ENCODE peak calls at places on chromosome 4, in nine cellular contexts. H, S, D, T, O, G, K, E and B are unnamed samples.

GRCh38 chr4:144712775-144713174 is 66.8 kb downstream of the HHIP start:
- DNase-seq in H (no peak), G (no peak), S (no peak), O (no peak), K (no peak), D (no peak), T (no peak), E (no peak), B (no peak)

GRCh38 chr4:107755841-107756356 is 35.9 kb upstream of the PAPSS1 start:
- DNase-seq in T (no peak), E (no peak), O (no peak), D (no peak), G (no peak), K (no peak), S (no peak), H (no peak), B (no peak)

GRCh38 chr4:1622956-1623355 is 61.2 kb downstream of the FAM53A start:
- DNase-seq in H (no peak), D (no peak), S (no peak), K (no peak), O (no peak), E (no peak), T (no peak), G (no peak), B (no peak)

GRCh38 chr4:25865586-25865985 is 2.8 kb upstream of the SEL1L3 start:
- DNase-seq in G (peak; percentile 15), E (no peak), O (peak; percentile 55), D (no peak), H (peak; percentile 82), T (no peak), K (no peak), S (peak; percentile 69), B (no peak)

GRCh38 chr4:168076989-168077725 is 15.2 kb upstream of the ANXA10 start:
- DNase-seq in G (peak; percentile 56), E (peak; percentile 68), H (peak; percentile 74), S (peak; percentile 55), O (peak; percentile 19), K (peak; percentile 66), D (no peak), T (no peak), B (no peak)

GRCh38 chr4:55947254-55947882 is 1.4 kb upstream of the CEP135 start:
- DNase-seq in H (no peak), K (no peak), E (no peak), T (no peak), D (no peak), O (peak; percentile 61), S (no peak), G (no peak), B (no peak)

GRCh38 chr4:184479516-184479950 is 5.2 kb upstream of the IRF2 start:
- DNase-seq in D (no peak), O (no peak), T (no peak), S (no peak), K (no peak), H (no peak), E (no peak), G (no peak), B (no peak)

GRCh38 chr4:10977534-10977933 is 293.0 kb upstream of the CLNK start:
- DNase-seq in D (no peak), E (no peak), T (no peak), G (no peak), H (no peak), O (peak; percentile 54), S (no peak), K (no peak), B (no peak)

GRCh38 chr4:26753642-26754041 is 107.0 kb upstream of the STIM2 start:
- DNase-seq in T (no peak), D (no peak), G (no peak), S (no peak), E (no peak), H (no peak), K (no peak), O (no peak), B (no peak)

GRCh38 chr4:125316391-125316780 is 1.6 kb downstream of the FAT4 start:
- DNase-seq in S (peak; percentile 40), E (peak; percentile 59), H (peak; percentile 45), D (peak; percentile 34), G (no peak), O (no peak), T (no peak), K (peak; percentile 39), B (no peak)

GRCh38 chr4:30770049-30770549 is 49.9 kb downstream of the PCDH7 start:
- DNase-seq in D (no peak), K (peak; percentile 43), E (no peak), O (no peak), S (no peak), T (no peak), H (no peak), G (no peak), B (no peak)

GRCh38 chr4:144223654-144224053 is 83.1 kb upstream of the GYPA start:
- DNase-seq in G (no peak), S (no peak), K (no peak), T (no peak), H (no peak), O (no peak), D (no peak), E (no peak), B (no peak)

GRCh38 chr4:16860506-16860905 is 37.9 kb downstream of the LDB2 start:
- DNase-seq in E (no peak), D (no peak), G (no peak), O (no peak), S (no peak), K (peak; percentile 76), T (no peak), H (no peak), B (no peak)

GRCh38 chr4:143250617-143251016 is 65.9 kb downstream of the USP38 start:
- DNase-seq in K (no peak), S (no peak), E (no peak), H (no peak), G (no peak), D (no peak), O (no peak), T (no peak), B (no peak)

GRCh38 chr4:8188743-8189550 is 10.1 kb upstream of the SH3TC1 start:
- DNase-seq in E (no peak), K (no peak), S (no peak), H (no peak), G (peak; percentile 84), D (no peak), O (no peak), T (no peak), B (no peak)